ENCODE peak calls at places on chromosomes 5 and 9, in eight cellular contexts. A is fibroblast of lung, E is NCI-H1092 treated with DMSO at 0.1 percent for 48 hours, Z is T-cell, X is fibroblast of the aortic adventitia, M is Right ventricle myocardium inferior, B is activated T-cell treated with anti-CD3 and anti-CD28 coated beads for 48 hours, W is B cell. P is an unnamed sample.

GRCh38 chr9:98099898-98100297 is 19.1 kb downstream of the TRIM14 start:
- DNase-seq in A (no peak), E (peak; percentile 42), Z (no peak), X (no peak), M (no peak), B (no peak), W (no peak), P (no peak)

GRCh38 chr9:119216891-119217290 is 152.3 kb downstream of the BRINP1 start:
- DNase-seq in A (no peak), E (no peak), Z (no peak), X (no peak), M (peak; percentile 58), B (no peak), W (no peak), P (no peak)

GRCh38 chr9:114334490-114334889 is 4.8 kb downstream of the ORM2 start:
- DNase-seq in A (no peak), E (no peak), Z (no peak), X (no peak), M (no peak), B (no peak), W (no peak), P (no peak)

GRCh38 chr5:99773290-99773689 is 761.9 kb upstream of the FAM174A start:
- DNase-seq in A (no peak), E (no peak), Z (no peak), X (no peak), M (no peak), B (no peak), W (no peak), P (no peak)

GRCh38 chr5:130710596-130710995 is 454.5 kb downstream of the HINT1 start:
- DNase-seq in A (peak; percentile 47), E (no peak), Z (no peak), X (peak; percentile 11), M (no peak), B (no peak), W (no peak), P (no peak)

GRCh38 chr5:143806568-143806967 is 5.4 kb upstream of the HMHB1 start:
- DNase-seq in A (no peak), E (no peak), Z (no peak), X (no peak), M (no peak), B (no peak), W (no peak), P (no peak)

GRCh38 chr9:36187414-36187813 is 3.3 kb upstream of the CLTA start:
- DNase-seq in A (peak; percentile 33), E (no peak), Z (no peak), X (peak; percentile 91), M (no peak), B (no peak), W (no peak), P (no peak)

GRCh38 chr9:18385676-18386075 is 88.3 kb upstream of the ADAMTSL1 start:
- DNase-seq in A (no peak), E (no peak), Z (no peak), X (no peak), M (no peak), B (no peak), W (no peak), P (no peak)

GRCh38 chr5:172716796-172717313 is 54.1 kb downstream of the DUSP1 start:
- DNase-seq in A (peak; percentile 83), E (peak; percentile 31), Z (peak; percentile 79), X (peak; percentile 88), M (peak; percentile 89), B (peak; percentile 74), W (peak; percentile 77), P (peak; percentile 87)

GRCh38 chr5:76714771-76715483 is 999 bp upstream of the F2R start:
- DNase-seq in A (no peak), E (no peak), Z (peak; percentile 15), X (no peak), M (no peak), B (no peak), W (peak; percentile 58), P (no peak)

GRCh38 chr5:40486437-40487270 is 193.1 kb upstream of the PTGER4 start:
- DNase-seq in A (no peak), E (no peak), Z (no peak), X (peak; percentile 38), M (no peak), B (peak; percentile 32), W (no peak), P (no peak)

GRCh38 chr9:36268007-36268427 is 9.8 kb upstream of the GNE start:
- DNase-seq in A (peak; percentile 39), E (no peak), Z (no peak), X (peak; percentile 70), M (no peak), B (no peak), W (no peak), P (no peak)

GRCh38 chr5:81450940-81451339 is 57.0 kb upstream of the ACOT12 start:
- DNase-seq in A (no peak), E (no peak), Z (no peak), X (peak; percentile 49), M (no peak), B (no peak), W (no peak), P (no peak)

GRCh38 chr9:70642421-70642820 is 228.0 kb upstream of the KLF9 start:
- DNase-seq in A (no peak), E (no peak), Z (no peak), X (no peak), M (no peak), B (no peak), W (no peak), P (no peak)

GRCh38 chr9:4009006-4009511 is 290.8 kb downstream of the GLIS3 start:
- DNase-seq in A (no peak), E (no peak), Z (no peak), X (peak; percentile 21), M (no peak), B (no peak), W (no peak), P (no peak)

GRCh38 chr5:131224387-131225191 is 39.3 kb upstream of the CDC42SE2 start:
- DNase-seq in A (no peak), E (no peak), Z (no peak), X (no peak), M (no peak), B (no peak), W (no peak), P (no peak)

GRCh38 chr9:93237535-93237934 is 53.6 kb downstream of the WNK2 start:
- DNase-seq in A (no peak), E (no peak), Z (no peak), X (no peak), M (no peak), B (no peak), W (no peak), P (no peak)

GRCh38 chr5:133712562-133712961 is 100.2 kb upstream of the FSTL4 start:
- DNase-seq in A (no peak), E (no peak), Z (no peak), X (no peak), M (no peak), B (no peak), W (no peak), P (no peak)

GRCh38 chr5:150510460-150511263 is 2.7 kb downstream of the NDST1 start:
- DNase-seq in A (no peak), E (no peak), Z (no peak), X (no peak), M (no peak), B (no peak), W (no peak), P (peak; percentile 80)

GRCh38 chr9:24479696-24480095 is 66.0 kb downstream of the IZUMO3 start:
- DNase-seq in A (no peak), E (no peak), Z (no peak), X (no peak), M (no peak), B (no peak), W (no peak), P (no peak)

GRCh38 chr5:132372542-132372941 is 3.0 kb downstream of the SLC22A5 start:
- DNase-seq in A (no peak), E (no peak), Z (no peak), X (no peak), M (no peak), B (no peak), W (no peak), P (no peak)

GRCh38 chr9:34566191-34566849 is 23.2 kb downstream of the CNTFR start:
- DNase-seq in A (no peak), E (no peak), Z (no peak), X (no peak), M (no peak), B (no peak), W (no peak), P (no peak)

GRCh38 chr5:96124589-96124988 is 162.9 kb upstream of the ELL2 start:
- DNase-seq in A (no peak), E (no peak), Z (no peak), X (peak; percentile 41), M (no peak), B (no peak), W (no peak), P (no peak)

GRCh38 chr5:108728566-108729305 is 19.0 kb upstream of the FER start:
- DNase-seq in A (peak; percentile 42), E (no peak), Z (peak; percentile 19), X (no peak), M (no peak), B (peak; percentile 25), W (peak; percentile 69), P (no peak)